ENCODE peak calls at places on chromosomes 3 and 15, in ten cellular contexts. U is CD8-positive, alpha-beta memory T cell; C is A549; Q is GM23248; T is keratinocyte; W is BE2C; H is right atrium auricular region; V is heart left ventricle; E is sigmoid colon; M is OCI-LY7. Z is an unnamed sample.

GRCh38 chr15:52183562-52184173 is 7.5 kb downstream of the GNB5 start:
- DNase-seq in U (no peak), C (peak; percentile 43), Q (peak; percentile 70), T (no peak), W (peak; percentile 52), H (no peak), V (no peak), E (no peak), M (peak; percentile 75), Z (no peak)

GRCh38 chr3:105608623-105609022 is 241.9 kb downstream of the ALCAM start:
- DNase-seq in U (no peak), C (no peak), Q (peak; percentile 52), T (no peak), W (no peak), H (no peak), V (peak; percentile 45), E (no peak), M (no peak), Z (no peak)

GRCh38 chr3:151776259-151776740 is 37.6 kb upstream of the AADAC start:
- DNase-seq in U (no peak), C (no peak), Q (no peak), T (no peak), W (no peak), H (no peak), V (no peak), E (no peak), M (no peak), Z (no peak)

GRCh38 chr3:26099692-26100091 is 309.8 kb downstream of the OXSM start:
- DNase-seq in U (no peak), C (no peak), Q (no peak), T (no peak), W (no peak), H (no peak), V (no peak), E (no peak), M (no peak), Z (no peak)

GRCh38 chr15:76200083-76200465 is 111.2 kb downstream of the ETFA start:
- DNase-seq in U (no peak), C (no peak), Q (no peak), T (no peak), W (no peak), H (no peak), V (no peak), E (peak; percentile 56), M (no peak), Z (no peak)

GRCh38 chr3:26622634-26623408 is at the start of gene LRRC3B:
- DNase-seq in U (no peak), C (no peak), Q (no peak), T (no peak), W (no peak), H (no peak), V (peak; percentile 19), E (no peak), M (no peak), Z (no peak)

GRCh38 chr3:20043398-20043797 is 3.2 kb downstream of the KAT2B start:
- DNase-seq in U (peak; percentile 54), C (no peak), Q (peak; percentile 51), T (no peak), W (peak; percentile 24), H (peak; percentile 94), V (peak; percentile 93), E (peak; percentile 92), M (peak; percentile 68), Z (peak; percentile 39)

GRCh38 chr3:117997201-117998049 is 1037.2 kb downstream of the IGSF11 start:
- DNase-seq in U (no peak), C (peak; percentile 31), Q (peak; percentile 89), T (peak; percentile 7), W (peak; percentile 88), H (peak; percentile 84), V (peak; percentile 72), E (peak; percentile 90), M (peak; percentile 80), Z (peak; percentile 9)

GRCh38 chr3:12139111-12139511 is 19.6 kb downstream of the TIMP4 start:
- DNase-seq in U (no peak), C (peak; percentile 43), Q (peak; percentile 64), T (no peak), W (no peak), H (no peak), V (peak; percentile 42), E (no peak), M (peak; percentile 6), Z (no peak)

GRCh38 chr3:97910931-97911351 is 61.3 kb downstream of the RIOX2 start:
- DNase-seq in U (peak; percentile 15), C (no peak), Q (no peak), T (no peak), W (no peak), H (no peak), V (peak; percentile 24), E (no peak), M (peak; percentile 23), Z (no peak)

GRCh38 chr15:40063563-40064011 is 24.6 kb upstream of the SRP14 start:
- DNase-seq in U (no peak), C (no peak), Q (peak; percentile 82), T (no peak), W (no peak), H (no peak), V (no peak), E (no peak), M (no peak), Z (no peak)

GRCh38 chr3:190617185-190617584 is 103.3 kb downstream of the IL1RAP start:
- DNase-seq in U (no peak), C (no peak), Q (no peak), T (no peak), W (no peak), H (peak; percentile 62), V (peak; percentile 38), E (no peak), M (peak; percentile 60), Z (no peak)

GRCh38 chr3:60582285-60582684 is 669.0 kb downstream of the FHIT start:
- DNase-seq in U (no peak), C (no peak), Q (peak; percentile 41), T (no peak), W (no peak), H (no peak), V (no peak), E (no peak), M (no peak), Z (no peak)
- H3K9me3 ChIP-seq in U (no peaks in the 10 kb centered on the region), C (no peaks in the 10 kb centered on the region), Q (no peaks in the 10 kb centered on the region), T (no peaks in the 10 kb centered on the region), W (no peaks in the 10 kb centered on the region), H (no peaks in the 10 kb centered on the region), V (no peaks in the 10 kb centered on the region), E (no peaks in the 10 kb centered on the region), M (no peaks in the 10 kb centered on the region), Z (no peaks in the 10 kb centered on the region)

GRCh38 chr3:73835945-73836344 is 211.2 kb upstream of the PDZRN3 start:
- DNase-seq in U (no peak), C (no peak), Q (no peak), T (no peak), W (no peak), H (no peak), V (no peak), E (no peak), M (no peak), Z (no peak)

GRCh38 chr3:73839032-73839431 is 214.3 kb upstream of the PDZRN3 start:
- DNase-seq in U (no peak), C (no peak), Q (no peak), T (no peak), W (no peak), H (no peak), V (no peak), E (no peak), M (no peak), Z (no peak)
- H3K9me3 ChIP-seq in U (no peaks in the 10 kb centered on the region), C (no peaks in the 10 kb centered on the region), Q (no peaks in the 10 kb centered on the region), T (no peaks in the 10 kb centered on the region), W (no peaks in the 10 kb centered on the region), H (peaks cover 23% of the 10 kb centered on the region), V (peaks cover 30% of the 10 kb centered on the region), E (no peaks in the 10 kb centered on the region), M (no peaks in the 10 kb centered on the region), Z (no peaks in the 10 kb centered on the region)

GRCh38 chr15:90836296-90836871 is 32.0 kb upstream of the FURIN start:
- DNase-seq in U (no peak), C (peak; percentile 72), Q (peak; percentile 81), T (no peak), W (peak; percentile 39), H (no peak), V (peak; percentile 54), E (no peak), M (no peak), Z (no peak)
- H3K9me3 ChIP-seq in U (no peaks in the 10 kb centered on the region), C (no peaks in the 10 kb centered on the region), Q (no peaks in the 10 kb centered on the region), T (no peaks in the 10 kb centered on the region), W (no peaks in the 10 kb centered on the region), H (no peaks in the 10 kb centered on the region), V (no peaks in the 10 kb centered on the region), E (no peaks in the 10 kb centered on the region), M (no peaks in the 10 kb centered on the region), Z (no peaks in the 10 kb centered on the region)

DNA sequence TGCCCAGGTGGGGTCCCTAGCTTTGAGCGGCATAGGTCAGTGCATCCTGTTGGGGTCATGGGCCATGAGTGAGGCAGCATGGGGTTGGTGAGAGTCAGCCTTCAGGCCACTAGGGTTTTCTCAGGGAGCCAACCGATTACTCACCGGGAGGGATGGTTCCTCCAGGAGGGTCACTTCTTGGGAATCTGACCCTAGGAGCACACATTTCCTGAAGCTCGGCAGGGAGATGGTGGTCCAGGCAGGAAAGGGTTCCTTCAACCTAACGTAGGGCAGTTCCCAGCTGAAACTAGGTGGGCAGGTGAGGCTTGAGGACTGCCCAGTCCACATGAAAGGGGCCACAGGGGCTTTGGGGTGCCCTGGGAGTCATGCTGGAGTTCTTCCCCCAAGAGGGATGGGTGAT is 218.0 kb downstream of the UBE3A start:
- DNase-seq in U (no peak), C (no peak), Q (no peak), T (no peak), W (no peak), H (no peak), V (no peak), E (no peak), M (no peak), Z (no peak)
- H3K9me3 ChIP-seq in U (no peaks in the 10 kb centered on the region), C (no peaks in the 10 kb centered on the region), Q (no peaks in the 10 kb centered on the region), T (peaks cover 15% of the 10 kb centered on the region), W (no peaks in the 10 kb centered on the region), H (no peaks in the 10 kb centered on the region), V (no peaks in the 10 kb centered on the region), E (no peaks in the 10 kb centered on the region), M (no peaks in the 10 kb centered on the region), Z (no peaks in the 10 kb centered on the region)

DNA sequence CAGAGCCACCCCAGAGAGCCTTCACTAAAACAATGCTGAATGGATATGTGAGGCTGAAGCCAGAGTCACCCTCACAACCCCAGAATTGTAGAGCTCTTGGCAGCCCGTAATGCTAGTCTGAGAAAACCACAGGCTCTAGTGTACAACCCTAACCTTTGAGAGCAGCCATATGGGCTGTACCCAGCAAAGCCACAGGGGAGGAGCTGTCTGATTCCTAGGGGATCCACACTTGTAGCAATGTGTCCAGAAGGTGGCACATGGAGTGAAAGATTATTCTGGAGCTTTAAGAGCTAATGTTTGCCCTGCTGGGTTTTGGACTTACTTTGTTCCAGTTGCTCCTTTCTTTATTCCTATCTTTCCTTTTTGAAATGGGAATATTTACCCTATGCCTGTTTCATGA is 626.8 kb downstream of the GRM7 start:
- DNase-seq in U (no peak), C (no peak), Q (no peak), T (no peak), W (no peak), H (no peak), V (no peak), E (no peak), M (no peak), Z (no peak)
- H3K9me3 ChIP-seq in U (no peaks in the 10 kb centered on the region), C (no peaks in the 10 kb centered on the region), Q (no peaks in the 10 kb centered on the region), T (no peaks in the 10 kb centered on the region), W (no peaks in the 10 kb centered on the region), H (peaks cover 7% of the 10 kb centered on the region), V (peaks cover 5% of the 10 kb centered on the region), E (no peaks in the 10 kb centered on the region), M (no peaks in the 10 kb centered on the region), Z (no peaks in the 10 kb centered on the region)